ENCODE peak calls at places on chromosomes 13 and 19, in four cellular contexts. S is CD4-positive, CD25-positive, alpha-beta regulatory T cell; P is HT1080; Y is foreskin fibroblast. U is an unnamed sample.

GRCh38 chr19:19820774-19821315 is 705 bp downstream of the ZNF506 start:
- DNase-seq in S (no peak), P (no peak), Y (no peak), U (no peak)

GRCh38 chr13:109971006-109971744 is 184.8 kb upstream of the IRS2 start:
- DNase-seq in S (no peak), P (no peak), Y (peak), U (no peak)

GRCh38 chr19:40139533-40140287 is 49.0 kb upstream of the ZNF780A start:
- DNase-seq in S (peak), P (peak), Y (peak), U (peak)

GRCh38 chr19:14147797-14148605 is 11.6 kb upstream of the ASF1B start:
- DNase-seq in S (peak), P (peak), Y (peak), U (peak)

GRCh38 chr19:35052599-35053190 is 11.2 kb downstream of the HPN start:
- DNase-seq in S (no peak), P (no peak), Y (no peak), U (no peak)

GRCh38 chr19:30388327-30388726 is 16.1 kb downstream of the ZNF536 start:
- DNase-seq in S (no peak), P (no peak), Y (no peak), U (no peak)

GRCh38 chr13:76715621-76716020 is 170.6 kb downstream of the KCTD12 start:
- DNase-seq in S (no peak), P (no peak), Y (no peak), U (no peak)

GRCh38 chr19:42528354-42529247 is at the start of gene CEACAM1:
- DNase-seq in S (peak), P (no peak), Y (no peak), U (peak)

GRCh38 chr13:105395041-105395440 is 1140.4 kb downstream of the EFNB2 start:
- DNase-seq in S (no peak), P (peak), Y (no peak), U (no peak)

GRCh38 chr19:36604656-36605100 is 435 bp upstream of the ZNF382 start:
- DNase-seq in S (peak), P (no peak), Y (peak), U (peak)

GRCh38 chr13:46382224-46382623 is 4.8 kb downstream of the RUBCNL start:
- DNase-seq in S (no peak), P (no peak), Y (no peak), U (no peak)

GRCh38 chr19:39140594-39140993 is 15.0 kb downstream of the PAK4 start:
- DNase-seq in S (no peak), P (no peak), Y (no peak), U (no peak)

GRCh38 chr13:105368781-105369180 is 1166.7 kb downstream of the EFNB2 start:
- DNase-seq in S (no peak), P (no peak), Y (no peak), U (no peak)

GRCh38 chr19:7843521-7843920 is 13.5 kb downstream of the EVI5L start:
- DNase-seq in S (no peak), P (no peak), Y (no peak), U (no peak)

GRCh38 chr19:31346184-31346583 is 3.1 kb downstream of the TSHZ3 start:
- DNase-seq in S (no peak), P (no peak), Y (no peak), U (no peak)

GRCh38 chr19:2084993-2085720 is 11.0 kb downstream of the MOB3A start:
- DNase-seq in S (peak), P (peak), Y (no peak), U (peak)